ENCODE peak calls at places on chromosomes 1 and 21, in eight cellular contexts. Q, K, L, Y, G, U, N and H are unnamed samples.

GRCh38 chr1:37176269-37176668 is 142.0 kb upstream of the GRIK3 start:
- DNase-seq in K (no peak), U (no peak), Q (no peak), L (no peak), N (no peak), G (no peak), Y (no peak), H (no peak)

GRCh38 chr1:239174880-239175279 is 211.5 kb upstream of the CHRM3 start:
- DNase-seq in N (no peak), Q (no peak), U (no peak), L (no peak), G (no peak), Y (no peak), K (no peak), H (no peak)

GRCh38 chr21:42678618-42679295 is 25.3 kb downstream of the PDE9A start:
- DNase-seq in Y (no peak), N (no peak), K (no peak), U (peak), G (no peak), Q (no peak), L (peak), H (no peak)

GRCh38 chr21:26715878-26716506 is 129.2 kb downstream of the ADAMTS1 start:
- DNase-seq in K (peak), Q (peak), U (no peak), N (peak), L (no peak), G (peak), Y (peak), H (peak)

GRCh38 chr1:16716691-16717173 is 23.6 kb upstream of the RNU1-4 start:
- DNase-seq in Q (no peak), U (peak), K (no peak), Y (no peak), N (no peak), G (peak), L (peak), H (no peak)

GRCh38 chr1:203215573-203215972 is 13.9 kb downstream of the CHIT1 start:
- DNase-seq in K (no peak), Q (no peak), N (no peak), L (no peak), Y (no peak), G (no peak), U (no peak), H (no peak)

GRCh38 chr1:161440312-161440894 is 64.9 kb upstream of the FCGR2A start:
- DNase-seq in G (peak), L (peak), N (no peak), Q (no peak), U (peak), Y (peak), K (peak), H (no peak)

GRCh38 chr1:225447649-225448048 is 19.8 kb upstream of the LBR start:
- DNase-seq in U (no peak), Y (no peak), N (peak), K (peak), Q (no peak), L (peak), G (no peak), H (no peak)

GRCh38 chr1:31152181-31152768 is 86.8 kb upstream of the PUM1 start:
- DNase-seq in L (no peak), Q (no peak), Y (no peak), G (peak), K (peak), U (no peak), N (no peak), H (peak)

GRCh38 chr1:248926401-248927182 is 20.6 kb downstream of the PGBD2 start:
- DNase-seq in Y (no peak), Q (no peak), L (no peak), N (no peak), G (peak), U (no peak), K (peak), H (peak)

GRCh38 chr1:23211955-23212354 is 5.3 kb downstream of the HTR1D start:
- DNase-seq in Y (no peak), U (no peak), K (no peak), G (no peak), Q (no peak), N (no peak), L (no peak), H (no peak)

GRCh38 chr1:25572708-25573590 is 29.5 kb downstream of the LDLRAP1 start:
- DNase-seq in Q (no peak), K (peak), G (peak), U (no peak), Y (peak), N (no peak), L (no peak), H (no peak)

DNA sequence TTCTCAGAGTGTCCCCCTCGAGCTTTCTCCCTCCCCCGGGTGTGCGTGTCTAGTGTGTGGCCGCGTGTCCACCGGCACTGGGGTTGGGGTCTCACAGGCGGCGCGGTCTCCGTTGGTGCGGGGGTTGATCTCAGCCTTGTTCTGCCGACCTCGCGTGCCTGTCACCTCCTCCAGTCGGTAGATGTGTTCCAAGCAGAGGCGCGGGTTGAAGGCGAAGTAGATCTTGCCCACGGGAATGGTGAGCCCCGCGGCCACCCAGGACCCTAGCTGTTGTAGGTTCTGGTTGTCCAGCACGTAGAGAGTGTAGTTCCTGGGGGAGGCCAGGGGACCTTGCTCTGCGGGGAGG is 9.8 kb downstream of the INSRR start:
- DNase-seq in K (no peak), U (no peak), Q (no peak), N (no peak), Y (no peak), L (no peak), G (no peak), H (no peak)
- H3K4me3 ChIP-seq in K (no peak), U (peak), Q (no peak), N (no peak), Y (no peak), L (no peak), G (no peak), H (no peak)

DNA sequence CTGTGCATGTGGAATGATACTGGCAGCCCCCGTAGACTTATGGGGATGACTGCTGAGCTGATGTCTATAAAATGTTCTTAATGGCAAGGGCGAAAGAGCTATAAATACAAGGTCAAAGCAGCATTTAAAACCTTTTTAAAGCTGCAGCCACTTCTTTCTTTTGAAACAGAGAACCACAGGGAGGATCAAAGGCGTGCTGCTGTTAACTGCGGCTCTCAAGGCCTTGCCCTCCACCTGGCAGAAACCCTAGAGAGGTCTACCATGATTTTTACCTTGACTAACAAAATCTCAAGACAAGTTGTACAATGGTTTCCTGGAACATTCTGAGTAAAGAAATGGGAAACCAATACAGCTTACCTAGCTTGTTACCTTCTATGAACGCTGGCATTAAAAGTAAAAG is 89.7 kb downstream of the SLC45A1 start:
- DNase-seq in Q (no peak), Y (no peak), U (no peak), K (no peak), L (no peak), G (no peak), N (no peak), H (no peak)
- H3K4me3 ChIP-seq in Q (no peak), Y (no peak), U (no peak), K (peak), L (no peak), G (no peak), N (peak), H (no peak)

DNA sequence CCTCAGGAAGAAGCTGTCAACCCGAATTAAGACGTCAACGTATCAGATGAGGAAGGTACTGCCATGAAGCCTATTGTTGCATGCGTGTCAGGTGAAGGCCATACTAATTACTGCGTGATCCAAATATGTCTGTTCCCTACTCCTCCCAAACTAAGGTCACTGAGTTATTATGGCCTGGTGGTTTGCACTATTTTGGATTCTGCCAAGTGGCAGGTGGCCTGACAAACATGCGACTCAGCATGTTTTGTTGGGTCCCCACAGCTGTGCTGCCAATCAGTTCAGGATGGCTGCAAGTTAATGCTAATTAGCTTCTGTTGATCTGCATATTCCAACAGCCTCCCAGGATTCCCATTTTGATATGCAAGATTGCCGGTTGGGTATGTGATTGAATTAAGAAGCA is 429.6 kb upstream of the C1orf87 start:
- DNase-seq in G (no peak), Q (no peak), K (no peak), N (no peak), U (no peak), Y (no peak), L (no peak), H (no peak)
- H3K4me3 ChIP-seq in G (no peak), Q (no peak), K (no peak), N (no peak), U (no peak), Y (no peak), L (no peak), H (no peak)

GRCh38 chr1:99619583-99619982 is 26.3 kb upstream of the PALMD start:
- DNase-seq in U (no peak), G (no peak), Q (no peak), L (no peak), Y (no peak), N (no peak), K (peak), H (no peak)

GRCh38 chr1:99622702-99623347 is 23.1 kb upstream of the PALMD start:
- DNase-seq in Q (no peak), K (no peak), Y (no peak), G (no peak), N (no peak), L (no peak), U (no peak), H (no peak)

GRCh38 chr1:99621340-99621901 is 24.5 kb upstream of the PALMD start:
- DNase-seq in Q (peak), G (peak), N (no peak), U (no peak), Y (no peak), L (no peak), K (no peak), H (peak)
- H3K4me3 ChIP-seq in Q (no peak), G (no peak), N (no peak), U (no peak), Y (no peak), L (no peak), K (no peak), H (no peak)